ENCODE peak calls at places on chromosomes 6 and 20, in six cellular contexts. X is stimulated activated CD4-positive, alpha-beta T cell treated with anti-CD3 and anti-CD28 coated beads, Interleukin-2, amount 100 ng/mL, for 24 hours; M is Kasumi-1; B is posterior vena cava; H is heart left ventricle; V is foreskin fibroblast. W is an unnamed sample.

GRCh38 chr6:25717856-25718740 is 36.4 kb upstream of the SLC17A4 start:
- DNase-seq in V (peak), X (no peak), M (peak), H (no peak), B (no peak), W (peak)

GRCh38 chr6:145815351-145815772 is 767 bp upstream of the FBXO30 start:
- DNase-seq in M (no peak), V (no peak), H (peak), X (no peak), B (peak), W (peak)

GRCh38 chr6:169847773-169848380 is 96.5 kb downstream of the ERMARD start:
- DNase-seq in B (peak), H (no peak), V (no peak), M (no peak), X (no peak), W (no peak)

GRCh38 chr6:137927777-137928218 is 60.7 kb downstream of the TNFAIP3 start:
- DNase-seq in M (peak), B (no peak), X (peak), H (no peak), V (no peak), W (no peak)

GRCh38 chr20:18137412-18138265 is at the start of the genes KAT14 and PET117:
- DNase-seq in M (peak), X (peak), V (peak), B (peak), H (peak), W (peak)

GRCh38 chr6:52513896-52514295 is 63.0 kb downstream of the TRAM2 start:
- DNase-seq in V (no peak), B (no peak), M (no peak), H (no peak), X (no peak), W (no peak)

GRCh38 chr20:38426498-38426897 is 8.6 kb downstream of the SNHG17 start:
- DNase-seq in V (no peak), X (no peak), M (no peak), B (no peak), H (no peak), W (no peak)

GRCh38 chr6:455006-455585 is 63.5 kb downstream of the IRF4 start:
- DNase-seq in V (no peak), B (no peak), M (no peak), X (peak), H (no peak), W (no peak)

GRCh38 chr20:57190536-57191265 is 75.7 kb downstream of the BMP7 start:
- DNase-seq in V (no peak), M (no peak), X (no peak), B (no peak), H (no peak), W (no peak)

GRCh38 chr20:18001131-18001921 is 32.5 kb downstream of the MGME1 start:
- DNase-seq in V (peak), B (peak), X (no peak), M (no peak), H (peak), W (no peak)

GRCh38 chr20:19944772-19945459 is 72.2 kb upstream of the NAA20 start:
- DNase-seq in H (no peak), B (no peak), V (no peak), X (peak), M (no peak), W (no peak)

GRCh38 chr6:36840471-36841461 is 1.5 kb upstream of the CPNE5 start:
- DNase-seq in V (no peak), M (no peak), H (no peak), B (no peak), X (peak), W (no peak)

GRCh38 chr20:60053125-60053812 is 95.0 kb downstream of the CDH26 start:
- DNase-seq in V (no peak), H (no peak), M (no peak), X (no peak), B (no peak), W (no peak)